ENCODE peak calls at places on chromosome 18, in ten cellular contexts. One of them, this sample, is unnamed.

GRCh38 chr18:79902075-79902474 is 49.4 kb downstream of the SLC66A2 start:
- DNase-seq in activated CD4-positive, alpha-beta T cell treated with anti-CD3 and anti-CD28 coated beads, Interleukin-2, amount 50 U/mL, for 1 hour: no peak
- DNase-seq in activated B cell treated with CpG ODN at 0.5 μM for 24 hours: no peak
- DNase-seq in LoVo: no peak
- DNase-seq in NCI-H774: no peak
- DNase-seq in NCI-H69: no peak
- DNase-seq in AML-193: no peak
- DNase-seq in stimulated activated CD4-positive, alpha-beta T cell treated with anti-CD3 and anti-CD28 coated beads, Interleukin-2, amount 100 ng/mL, for 24 hours: no peak
- DNase-seq in activated naive CD4-positive, alpha-beta T cell treated with anti-CD3 and anti-CD28 coated beads, Interleukin-2, amount 10 ng/mL, durations not matched to agents 7 days and 5 days: peak
- DNase-seq in neural crest cell: no peak
- DNase-seq in this sample: no peak

GRCh38 chr18:49250819-49251388 is 209.5 kb downstream of the DYM start:
- DNase-seq in LoVo: no peak
- DNase-seq in activated B cell treated with CpG ODN at 0.5 μM for 24 hours: no peak
- DNase-seq in AML-193: peak
- DNase-seq in activated CD4-positive, alpha-beta T cell treated with anti-CD3 and anti-CD28 coated beads, Interleukin-2, amount 50 U/mL, for 1 hour: no peak
- DNase-seq in NCI-H69: peak
- DNase-seq in neural crest cell: no peak
- DNase-seq in stimulated activated CD4-positive, alpha-beta T cell treated with anti-CD3 and anti-CD28 coated beads, Interleukin-2, amount 100 ng/mL, for 24 hours: no peak
- DNase-seq in activated naive CD4-positive, alpha-beta T cell treated with anti-CD3 and anti-CD28 coated beads, Interleukin-2, amount 10 ng/mL, durations not matched to agents 7 days and 5 days: no peak
- DNase-seq in NCI-H774: no peak
- DNase-seq in this sample: no peak

GRCh38 chr18:10928971-10929373 is 220.4 kb downstream of the PIEZO2 start:
- DNase-seq in activated CD4-positive, alpha-beta T cell treated with anti-CD3 and anti-CD28 coated beads, Interleukin-2, amount 50 U/mL, for 1 hour: no peak
- DNase-seq in NCI-H774: no peak
- DNase-seq in LoVo: no peak
- DNase-seq in stimulated activated CD4-positive, alpha-beta T cell treated with anti-CD3 and anti-CD28 coated beads, Interleukin-2, amount 100 ng/mL, for 24 hours: no peak
- DNase-seq in AML-193: no peak
- DNase-seq in activated B cell treated with CpG ODN at 0.5 μM for 24 hours: no peak
- DNase-seq in neural crest cell: no peak
- DNase-seq in NCI-H69: no peak
- DNase-seq in activated naive CD4-positive, alpha-beta T cell treated with anti-CD3 and anti-CD28 coated beads, Interleukin-2, amount 10 ng/mL, durations not matched to agents 7 days and 5 days: no peak
- DNase-seq in this sample: peak

GRCh38 chr18:47413327-47413726 is 161.9 kb upstream of the SKOR2 start:
- DNase-seq in neural crest cell: no peak
- DNase-seq in activated naive CD4-positive, alpha-beta T cell treated with anti-CD3 and anti-CD28 coated beads, Interleukin-2, amount 10 ng/mL, durations not matched to agents 7 days and 5 days: no peak
- DNase-seq in AML-193: no peak
- DNase-seq in stimulated activated CD4-positive, alpha-beta T cell treated with anti-CD3 and anti-CD28 coated beads, Interleukin-2, amount 100 ng/mL, for 24 hours: no peak
- DNase-seq in activated CD4-positive, alpha-beta T cell treated with anti-CD3 and anti-CD28 coated beads, Interleukin-2, amount 50 U/mL, for 1 hour: no peak
- DNase-seq in LoVo: no peak
- DNase-seq in activated B cell treated with CpG ODN at 0.5 μM for 24 hours: no peak
- DNase-seq in NCI-H69: peak
- DNase-seq in NCI-H774: no peak
- DNase-seq in this sample: no peak

GRCh38 chr18:36187138-36187825 is at the start of gene MOCOS:
- DNase-seq in activated CD4-positive, alpha-beta T cell treated with anti-CD3 and anti-CD28 coated beads, Interleukin-2, amount 50 U/mL, for 1 hour: peak
- DNase-seq in neural crest cell: peak
- DNase-seq in NCI-H69: peak
- DNase-seq in LoVo: peak
- DNase-seq in activated naive CD4-positive, alpha-beta T cell treated with anti-CD3 and anti-CD28 coated beads, Interleukin-2, amount 10 ng/mL, durations not matched to agents 7 days and 5 days: peak
- DNase-seq in NCI-H774: peak
- DNase-seq in AML-193: no peak
- DNase-seq in stimulated activated CD4-positive, alpha-beta T cell treated with anti-CD3 and anti-CD28 coated beads, Interleukin-2, amount 100 ng/mL, for 24 hours: peak
- DNase-seq in activated B cell treated with CpG ODN at 0.5 μM for 24 hours: peak
- DNase-seq in this sample: peak

GRCh38 chr18:812123-812672 is at the start of gene YES1:
- DNase-seq in activated naive CD4-positive, alpha-beta T cell treated with anti-CD3 and anti-CD28 coated beads, Interleukin-2, amount 10 ng/mL, durations not matched to agents 7 days and 5 days: peak
- DNase-seq in AML-193: peak
- DNase-seq in NCI-H774: peak
- DNase-seq in activated B cell treated with CpG ODN at 0.5 μM for 24 hours: peak
- DNase-seq in LoVo: peak
- DNase-seq in NCI-H69: peak
- DNase-seq in activated CD4-positive, alpha-beta T cell treated with anti-CD3 and anti-CD28 coated beads, Interleukin-2, amount 50 U/mL, for 1 hour: peak
- DNase-seq in neural crest cell: peak
- DNase-seq in stimulated activated CD4-positive, alpha-beta T cell treated with anti-CD3 and anti-CD28 coated beads, Interleukin-2, amount 100 ng/mL, for 24 hours: peak
- DNase-seq in this sample: no peak

GRCh38 chr18:2588666-2589344 is 17.4 kb downstream of the NDC80 start:
- DNase-seq in NCI-H774: no peak
- DNase-seq in neural crest cell: no peak
- DNase-seq in activated naive CD4-positive, alpha-beta T cell treated with anti-CD3 and anti-CD28 coated beads, Interleukin-2, amount 10 ng/mL, durations not matched to agents 7 days and 5 days: no peak
- DNase-seq in activated CD4-positive, alpha-beta T cell treated with anti-CD3 and anti-CD28 coated beads, Interleukin-2, amount 50 U/mL, for 1 hour: no peak
- DNase-seq in NCI-H69: no peak
- DNase-seq in AML-193: no peak
- DNase-seq in activated B cell treated with CpG ODN at 0.5 μM for 24 hours: no peak
- DNase-seq in stimulated activated CD4-positive, alpha-beta T cell treated with anti-CD3 and anti-CD28 coated beads, Interleukin-2, amount 100 ng/mL, for 24 hours: no peak
- DNase-seq in LoVo: no peak
- DNase-seq in this sample: no peak

GRCh38 chr18:2847341-2848144 is 737 bp downstream of the EMILIN2 start:
- DNase-seq in stimulated activated CD4-positive, alpha-beta T cell treated with anti-CD3 and anti-CD28 coated beads, Interleukin-2, amount 100 ng/mL, for 24 hours: peak
- DNase-seq in neural crest cell: peak
- DNase-seq in AML-193: no peak
- DNase-seq in NCI-H69: no peak
- DNase-seq in activated CD4-positive, alpha-beta T cell treated with anti-CD3 and anti-CD28 coated beads, Interleukin-2, amount 50 U/mL, for 1 hour: peak
- DNase-seq in activated B cell treated with CpG ODN at 0.5 μM for 24 hours: peak
- DNase-seq in activated naive CD4-positive, alpha-beta T cell treated with anti-CD3 and anti-CD28 coated beads, Interleukin-2, amount 10 ng/mL, durations not matched to agents 7 days and 5 days: peak
- DNase-seq in NCI-H774: no peak
- DNase-seq in LoVo: no peak
- DNase-seq in this sample: no peak

GRCh38 chr18:23115683-23116096 is 19.6 kb upstream of the CABLES1 start:
- DNase-seq in neural crest cell: no peak
- DNase-seq in activated CD4-positive, alpha-beta T cell treated with anti-CD3 and anti-CD28 coated beads, Interleukin-2, amount 50 U/mL, for 1 hour: no peak
- DNase-seq in NCI-H774: no peak
- DNase-seq in activated B cell treated with CpG ODN at 0.5 μM for 24 hours: no peak
- DNase-seq in activated naive CD4-positive, alpha-beta T cell treated with anti-CD3 and anti-CD28 coated beads, Interleukin-2, amount 10 ng/mL, durations not matched to agents 7 days and 5 days: no peak
- DNase-seq in LoVo: peak
- DNase-seq in AML-193: no peak
- DNase-seq in NCI-H69: peak
- DNase-seq in stimulated activated CD4-positive, alpha-beta T cell treated with anti-CD3 and anti-CD28 coated beads, Interleukin-2, amount 100 ng/mL, for 24 hours: no peak
- DNase-seq in this sample: no peak

GRCh38 chr18:67468038-67468437 is 48.5 kb downstream of the DSEL start:
- DNase-seq in activated CD4-positive, alpha-beta T cell treated with anti-CD3 and anti-CD28 coated beads, Interleukin-2, amount 50 U/mL, for 1 hour: no peak
- DNase-seq in stimulated activated CD4-positive, alpha-beta T cell treated with anti-CD3 and anti-CD28 coated beads, Interleukin-2, amount 100 ng/mL, for 24 hours: no peak
- DNase-seq in NCI-H69: no peak
- DNase-seq in AML-193: no peak
- DNase-seq in activated B cell treated with CpG ODN at 0.5 μM for 24 hours: no peak
- DNase-seq in activated naive CD4-positive, alpha-beta T cell treated with anti-CD3 and anti-CD28 coated beads, Interleukin-2, amount 10 ng/mL, durations not matched to agents 7 days and 5 days: no peak
- DNase-seq in NCI-H774: no peak
- DNase-seq in neural crest cell: no peak
- DNase-seq in LoVo: no peak
- DNase-seq in this sample: no peak

GRCh38 chr18:74459877-74460276 is 2.8 kb upstream of the DIPK1C start:
- DNase-seq in neural crest cell: no peak
- DNase-seq in NCI-H69: peak
- DNase-seq in activated naive CD4-positive, alpha-beta T cell treated with anti-CD3 and anti-CD28 coated beads, Interleukin-2, amount 10 ng/mL, durations not matched to agents 7 days and 5 days: no peak
- DNase-seq in AML-193: no peak
- DNase-seq in LoVo: no peak
- DNase-seq in activated CD4-positive, alpha-beta T cell treated with anti-CD3 and anti-CD28 coated beads, Interleukin-2, amount 50 U/mL, for 1 hour: no peak
- DNase-seq in NCI-H774: no peak
- DNase-seq in stimulated activated CD4-positive, alpha-beta T cell treated with anti-CD3 and anti-CD28 coated beads, Interleukin-2, amount 100 ng/mL, for 24 hours: no peak
- DNase-seq in activated B cell treated with CpG ODN at 0.5 μM for 24 hours: no peak
- DNase-seq in this sample: no peak

GRCh38 chr18:42047721-42048120 is 92.7 kb downstream of the PIK3C3 start:
- DNase-seq in stimulated activated CD4-positive, alpha-beta T cell treated with anti-CD3 and anti-CD28 coated beads, Interleukin-2, amount 100 ng/mL, for 24 hours: no peak
- DNase-seq in NCI-H69: no peak
- DNase-seq in AML-193: peak
- DNase-seq in activated CD4-positive, alpha-beta T cell treated with anti-CD3 and anti-CD28 coated beads, Interleukin-2, amount 50 U/mL, for 1 hour: no peak
- DNase-seq in activated B cell treated with CpG ODN at 0.5 μM for 24 hours: no peak
- DNase-seq in activated naive CD4-positive, alpha-beta T cell treated with anti-CD3 and anti-CD28 coated beads, Interleukin-2, amount 10 ng/mL, durations not matched to agents 7 days and 5 days: no peak
- DNase-seq in NCI-H774: no peak
- DNase-seq in LoVo: no peak
- DNase-seq in neural crest cell: no peak
- DNase-seq in this sample: no peak

GRCh38 chr18:57715671-57716070 is 87.4 kb downstream of the ATP8B1 start:
- DNase-seq in LoVo: no peak
- DNase-seq in neural crest cell: no peak
- DNase-seq in NCI-H69: no peak
- DNase-seq in NCI-H774: no peak
- DNase-seq in activated B cell treated with CpG ODN at 0.5 μM for 24 hours: no peak
- DNase-seq in activated CD4-positive, alpha-beta T cell treated with anti-CD3 and anti-CD28 coated beads, Interleukin-2, amount 50 U/mL, for 1 hour: no peak
- DNase-seq in stimulated activated CD4-positive, alpha-beta T cell treated with anti-CD3 and anti-CD28 coated beads, Interleukin-2, amount 100 ng/mL, for 24 hours: no peak
- DNase-seq in activated naive CD4-positive, alpha-beta T cell treated with anti-CD3 and anti-CD28 coated beads, Interleukin-2, amount 10 ng/mL, durations not matched to agents 7 days and 5 days: no peak
- DNase-seq in AML-193: no peak
- DNase-seq in this sample: no peak

GRCh38 chr18:2959341-2959740 is 53.6 kb downstream of the LPIN2 start:
- DNase-seq in LoVo: no peak
- DNase-seq in NCI-H69: no peak
- DNase-seq in neural crest cell: no peak
- DNase-seq in activated CD4-positive, alpha-beta T cell treated with anti-CD3 and anti-CD28 coated beads, Interleukin-2, amount 50 U/mL, for 1 hour: no peak
- DNase-seq in AML-193: no peak
- DNase-seq in activated naive CD4-positive, alpha-beta T cell treated with anti-CD3 and anti-CD28 coated beads, Interleukin-2, amount 10 ng/mL, durations not matched to agents 7 days and 5 days: no peak
- DNase-seq in stimulated activated CD4-positive, alpha-beta T cell treated with anti-CD3 and anti-CD28 coated beads, Interleukin-2, amount 100 ng/mL, for 24 hours: no peak
- DNase-seq in NCI-H774: no peak
- DNase-seq in activated B cell treated with CpG ODN at 0.5 μM for 24 hours: no peak
- DNase-seq in this sample: no peak

GRCh38 chr18:67301592-67301991 is 214.9 kb downstream of the DSEL start:
- DNase-seq in activated B cell treated with CpG ODN at 0.5 μM for 24 hours: no peak
- DNase-seq in stimulated activated CD4-positive, alpha-beta T cell treated with anti-CD3 and anti-CD28 coated beads, Interleukin-2, amount 100 ng/mL, for 24 hours: no peak
- DNase-seq in AML-193: no peak
- DNase-seq in LoVo: no peak
- DNase-seq in NCI-H69: no peak
- DNase-seq in neural crest cell: no peak
- DNase-seq in activated CD4-positive, alpha-beta T cell treated with anti-CD3 and anti-CD28 coated beads, Interleukin-2, amount 50 U/mL, for 1 hour: no peak
- DNase-seq in NCI-H774: no peak
- DNase-seq in activated naive CD4-positive, alpha-beta T cell treated with anti-CD3 and anti-CD28 coated beads, Interleukin-2, amount 10 ng/mL, durations not matched to agents 7 days and 5 days: no peak
- DNase-seq in this sample: no peak

GRCh38 chr18:22691988-22692710 is 241.0 kb upstream of the RBBP8 start:
- DNase-seq in activated naive CD4-positive, alpha-beta T cell treated with anti-CD3 and anti-CD28 coated beads, Interleukin-2, amount 10 ng/mL, durations not matched to agents 7 days and 5 days: no peak
- DNase-seq in NCI-H774: no peak
- DNase-seq in AML-193: no peak
- DNase-seq in LoVo: no peak
- DNase-seq in activated CD4-positive, alpha-beta T cell treated with anti-CD3 and anti-CD28 coated beads, Interleukin-2, amount 50 U/mL, for 1 hour: no peak
- DNase-seq in stimulated activated CD4-positive, alpha-beta T cell treated with anti-CD3 and anti-CD28 coated beads, Interleukin-2, amount 100 ng/mL, for 24 hours: no peak
- DNase-seq in NCI-H69: no peak
- DNase-seq in neural crest cell: no peak
- DNase-seq in activated B cell treated with CpG ODN at 0.5 μM for 24 hours: no peak
- DNase-seq in this sample: no peak

GRCh38 chr18:78948221-78948620 is 31.4 kb upstream of the SALL3 start:
- DNase-seq in stimulated activated CD4-positive, alpha-beta T cell treated with anti-CD3 and anti-CD28 coated beads, Interleukin-2, amount 100 ng/mL, for 24 hours: no peak
- DNase-seq in LoVo: no peak
- DNase-seq in AML-193: no peak
- DNase-seq in activated naive CD4-positive, alpha-beta T cell treated with anti-CD3 and anti-CD28 coated beads, Interleukin-2, amount 10 ng/mL, durations not matched to agents 7 days and 5 days: no peak
- DNase-seq in activated CD4-positive, alpha-beta T cell treated with anti-CD3 and anti-CD28 coated beads, Interleukin-2, amount 50 U/mL, for 1 hour: no peak
- DNase-seq in neural crest cell: no peak
- DNase-seq in NCI-H774: no peak
- DNase-seq in NCI-H69: no peak
- DNase-seq in activated B cell treated with CpG ODN at 0.5 μM for 24 hours: no peak
- DNase-seq in this sample: no peak

GRCh38 chr18:51241226-51241625 is 43.7 kb upstream of the MEX3C start:
- DNase-seq in NCI-H774: no peak
- DNase-seq in stimulated activated CD4-positive, alpha-beta T cell treated with anti-CD3 and anti-CD28 coated beads, Interleukin-2, amount 100 ng/mL, for 24 hours: no peak
- DNase-seq in activated naive CD4-positive, alpha-beta T cell treated with anti-CD3 and anti-CD28 coated beads, Interleukin-2, amount 10 ng/mL, durations not matched to agents 7 days and 5 days: no peak
- DNase-seq in activated B cell treated with CpG ODN at 0.5 μM for 24 hours: no peak
- DNase-seq in NCI-H69: no peak
- DNase-seq in activated CD4-positive, alpha-beta T cell treated with anti-CD3 and anti-CD28 coated beads, Interleukin-2, amount 50 U/mL, for 1 hour: no peak
- DNase-seq in AML-193: no peak
- DNase-seq in neural crest cell: no peak
- DNase-seq in LoVo: no peak
- DNase-seq in this sample: no peak

GRCh38 chr18:69947361-69948106 is at the start of gene CD226:
- DNase-seq in activated B cell treated with CpG ODN at 0.5 μM for 24 hours: no peak
- DNase-seq in AML-193: no peak
- DNase-seq in stimulated activated CD4-positive, alpha-beta T cell treated with anti-CD3 and anti-CD28 coated beads, Interleukin-2, amount 100 ng/mL, for 24 hours: peak
- DNase-seq in NCI-H69: no peak
- DNase-seq in neural crest cell: no peak
- DNase-seq in activated naive CD4-positive, alpha-beta T cell treated with anti-CD3 and anti-CD28 coated beads, Interleukin-2, amount 10 ng/mL, durations not matched to agents 7 days and 5 days: peak
- DNase-seq in LoVo: no peak
- DNase-seq in activated CD4-positive, alpha-beta T cell treated with anti-CD3 and anti-CD28 coated beads, Interleukin-2, amount 50 U/mL, for 1 hour: no peak
- DNase-seq in NCI-H774: no peak
- DNase-seq in this sample: no peak

GRCh38 chr18:48085781-48086487 is 155.5 kb upstream of the SMAD2 start:
- DNase-seq in LoVo: no peak
- DNase-seq in activated CD4-positive, alpha-beta T cell treated with anti-CD3 and anti-CD28 coated beads, Interleukin-2, amount 50 U/mL, for 1 hour: no peak
- DNase-seq in neural crest cell: no peak
- DNase-seq in NCI-H774: no peak
- DNase-seq in activated B cell treated with CpG ODN at 0.5 μM for 24 hours: no peak
- DNase-seq in activated naive CD4-positive, alpha-beta T cell treated with anti-CD3 and anti-CD28 coated beads, Interleukin-2, amount 10 ng/mL, durations not matched to agents 7 days and 5 days: no peak
- DNase-seq in NCI-H69: no peak
- DNase-seq in stimulated activated CD4-positive, alpha-beta T cell treated with anti-CD3 and anti-CD28 coated beads, Interleukin-2, amount 100 ng/mL, for 24 hours: no peak
- DNase-seq in AML-193: no peak
- DNase-seq in this sample: no peak

GRCh38 chr18:26549103-26549485 is 741 bp upstream of the KCTD1 start:
- DNase-seq in activated naive CD4-positive, alpha-beta T cell treated with anti-CD3 and anti-CD28 coated beads, Interleukin-2, amount 10 ng/mL, durations not matched to agents 7 days and 5 days: peak
- DNase-seq in neural crest cell: peak
- DNase-seq in activated B cell treated with CpG ODN at 0.5 μM for 24 hours: no peak
- DNase-seq in NCI-H774: no peak
- DNase-seq in AML-193: no peak
- DNase-seq in stimulated activated CD4-positive, alpha-beta T cell treated with anti-CD3 and anti-CD28 coated beads, Interleukin-2, amount 100 ng/mL, for 24 hours: no peak
- DNase-seq in LoVo: peak
- DNase-seq in NCI-H69: peak
- DNase-seq in activated CD4-positive, alpha-beta T cell treated with anti-CD3 and anti-CD28 coated beads, Interleukin-2, amount 50 U/mL, for 1 hour: no peak
- DNase-seq in this sample: no peak

GRCh38 chr18:60053747-60054304 is 154.0 kb downstream of the PMAIP1 start:
- DNase-seq in neural crest cell: no peak
- DNase-seq in NCI-H69: peak
- DNase-seq in NCI-H774: peak
- DNase-seq in activated CD4-positive, alpha-beta T cell treated with anti-CD3 and anti-CD28 coated beads, Interleukin-2, amount 50 U/mL, for 1 hour: no peak
- DNase-seq in stimulated activated CD4-positive, alpha-beta T cell treated with anti-CD3 and anti-CD28 coated beads, Interleukin-2, amount 100 ng/mL, for 24 hours: no peak
- DNase-seq in AML-193: no peak
- DNase-seq in LoVo: peak
- DNase-seq in activated B cell treated with CpG ODN at 0.5 μM for 24 hours: no peak
- DNase-seq in activated naive CD4-positive, alpha-beta T cell treated with anti-CD3 and anti-CD28 coated beads, Interleukin-2, amount 10 ng/mL, durations not matched to agents 7 days and 5 days: no peak
- DNase-seq in this sample: no peak

GRCh38 chr18:46422552-46423055 is 234.4 kb downstream of the LOXHD1 start:
- DNase-seq in AML-193: no peak
- DNase-seq in LoVo: no peak
- DNase-seq in stimulated activated CD4-positive, alpha-beta T cell treated with anti-CD3 and anti-CD28 coated beads, Interleukin-2, amount 100 ng/mL, for 24 hours: no peak
- DNase-seq in activated CD4-positive, alpha-beta T cell treated with anti-CD3 and anti-CD28 coated beads, Interleukin-2, amount 50 U/mL, for 1 hour: no peak
- DNase-seq in activated naive CD4-positive, alpha-beta T cell treated with anti-CD3 and anti-CD28 coated beads, Interleukin-2, amount 10 ng/mL, durations not matched to agents 7 days and 5 days: no peak
- DNase-seq in NCI-H774: no peak
- DNase-seq in NCI-H69: no peak
- DNase-seq in neural crest cell: no peak
- DNase-seq in activated B cell treated with CpG ODN at 0.5 μM for 24 hours: no peak
- DNase-seq in this sample: no peak

GRCh38 chr18:629303-630150 is 27.9 kb upstream of the TYMS start:
- DNase-seq in stimulated activated CD4-positive, alpha-beta T cell treated with anti-CD3 and anti-CD28 coated beads, Interleukin-2, amount 100 ng/mL, for 24 hours: no peak
- DNase-seq in activated CD4-positive, alpha-beta T cell treated with anti-CD3 and anti-CD28 coated beads, Interleukin-2, amount 50 U/mL, for 1 hour: no peak
- DNase-seq in NCI-H774: no peak
- DNase-seq in LoVo: no peak
- DNase-seq in NCI-H69: no peak
- DNase-seq in neural crest cell: no peak
- DNase-seq in AML-193: no peak
- DNase-seq in activated naive CD4-positive, alpha-beta T cell treated with anti-CD3 and anti-CD28 coated beads, Interleukin-2, amount 10 ng/mL, durations not matched to agents 7 days and 5 days: no peak
- DNase-seq in activated B cell treated with CpG ODN at 0.5 μM for 24 hours: no peak
- DNase-seq in this sample: no peak

GRCh38 chr18:49520661-49521145 is 33.7 kb upstream of the C18orf32 start:
- DNase-seq in activated CD4-positive, alpha-beta T cell treated with anti-CD3 and anti-CD28 coated beads, Interleukin-2, amount 50 U/mL, for 1 hour: no peak
- DNase-seq in activated B cell treated with CpG ODN at 0.5 μM for 24 hours: no peak
- DNase-seq in neural crest cell: no peak
- DNase-seq in LoVo: no peak
- DNase-seq in stimulated activated CD4-positive, alpha-beta T cell treated with anti-CD3 and anti-CD28 coated beads, Interleukin-2, amount 100 ng/mL, for 24 hours: no peak
- DNase-seq in NCI-H774: no peak
- DNase-seq in AML-193: no peak
- DNase-seq in NCI-H69: peak
- DNase-seq in activated naive CD4-positive, alpha-beta T cell treated with anti-CD3 and anti-CD28 coated beads, Interleukin-2, amount 10 ng/mL, durations not matched to agents 7 days and 5 days: no peak
- DNase-seq in this sample: peak

GRCh38 chr18:63736856-63737255 is 34.1 kb downstream of the SERPINB11 start:
- DNase-seq in activated B cell treated with CpG ODN at 0.5 μM for 24 hours: no peak
- DNase-seq in activated CD4-positive, alpha-beta T cell treated with anti-CD3 and anti-CD28 coated beads, Interleukin-2, amount 50 U/mL, for 1 hour: no peak
- DNase-seq in NCI-H69: peak
- DNase-seq in NCI-H774: no peak
- DNase-seq in AML-193: no peak
- DNase-seq in stimulated activated CD4-positive, alpha-beta T cell treated with anti-CD3 and anti-CD28 coated beads, Interleukin-2, amount 100 ng/mL, for 24 hours: no peak
- DNase-seq in neural crest cell: no peak
- DNase-seq in LoVo: no peak
- DNase-seq in activated naive CD4-positive, alpha-beta T cell treated with anti-CD3 and anti-CD28 coated beads, Interleukin-2, amount 10 ng/mL, durations not matched to agents 7 days and 5 days: no peak
- DNase-seq in this sample: no peak

GRCh38 chr18:13612111-13612997 is 114.0 kb downstream of the FAM210A start:
- DNase-seq in LoVo: no peak
- DNase-seq in AML-193: no peak
- DNase-seq in stimulated activated CD4-positive, alpha-beta T cell treated with anti-CD3 and anti-CD28 coated beads, Interleukin-2, amount 100 ng/mL, for 24 hours: peak
- DNase-seq in activated naive CD4-positive, alpha-beta T cell treated with anti-CD3 and anti-CD28 coated beads, Interleukin-2, amount 10 ng/mL, durations not matched to agents 7 days and 5 days: peak
- DNase-seq in NCI-H774: no peak
- DNase-seq in neural crest cell: no peak
- DNase-seq in activated B cell treated with CpG ODN at 0.5 μM for 24 hours: peak
- DNase-seq in activated CD4-positive, alpha-beta T cell treated with anti-CD3 and anti-CD28 coated beads, Interleukin-2, amount 50 U/mL, for 1 hour: peak
- DNase-seq in NCI-H69: peak
- DNase-seq in this sample: no peak

GRCh38 chr18:61972389-61973264 is 79.8 kb upstream of the RNF152 start:
- DNase-seq in NCI-H774: peak
- DNase-seq in NCI-H69: peak
- DNase-seq in neural crest cell: no peak
- DNase-seq in activated CD4-positive, alpha-beta T cell treated with anti-CD3 and anti-CD28 coated beads, Interleukin-2, amount 50 U/mL, for 1 hour: no peak
- DNase-seq in stimulated activated CD4-positive, alpha-beta T cell treated with anti-CD3 and anti-CD28 coated beads, Interleukin-2, amount 100 ng/mL, for 24 hours: no peak
- DNase-seq in LoVo: no peak
- DNase-seq in activated B cell treated with CpG ODN at 0.5 μM for 24 hours: no peak
- DNase-seq in AML-193: peak
- DNase-seq in activated naive CD4-positive, alpha-beta T cell treated with anti-CD3 and anti-CD28 coated beads, Interleukin-2, amount 10 ng/mL, durations not matched to agents 7 days and 5 days: no peak
- DNase-seq in this sample: peak

This sample was measured in NCI-H2029 treated with DMSO at 0.1 percent for 48 hours.